ENCODE peak calls at places on chromosomes 1 and 21, in nine cellular contexts. V is left ventricle myocardium inferior, K is fibroblast of lung, B is body of pancreas, Z is GM23338, Q is HCT116, T is AG04450, U is BE2C, G is heart left ventricle. F is an unnamed sample.

GRCh38 chr1:170765712-170766330 is 101.9 kb downstream of the PRRX1 start:
- DNase-seq in V (no peak), K (peak), T (peak), Q (peak), U (no peak), Z (peak), B (no peak), G (no peak), F (no peak)

GRCh38 chr1:226281058-226281457 is 27.9 kb downstream of the LIN9 start:
- DNase-seq in Z (no peak), B (no peak), U (no peak), V (no peak), Q (no peak), T (no peak), G (no peak), K (no peak), F (no peak)

GRCh38 chr21:41160036-41160435 is 7.9 kb upstream of the BACE2 start:
- DNase-seq in B (no peak), Q (no peak), G (no peak), V (no peak), U (no peak), Z (no peak), T (no peak), K (no peak), F (no peak)

GRCh38 chr21:42160950-42161225 is 58.1 kb upstream of the ABCG1 start:
- DNase-seq in U (no peak), Z (no peak), K (no peak), Q (no peak), G (no peak), B (no peak), V (no peak), T (no peak), F (no peak)

GRCh38 chr1:88983791-88984552 is 8.5 kb downstream of the KYAT3 start:
- DNase-seq in K (peak), G (no peak), T (no peak), Z (peak), Q (peak), V (no peak), B (peak), U (no peak), F (no peak)

GRCh38 chr1:247407180-247407616 is 8.8 kb upstream of the NLRP3 start:
- DNase-seq in B (peak), V (peak), G (no peak), U (peak), K (no peak), Z (no peak), T (no peak), Q (no peak), F (no peak)

GRCh38 chr1:191343816-191344215 is 814.4 kb upstream of the RGS18 start:
- DNase-seq in Q (no peak), B (no peak), U (no peak), V (no peak), Z (no peak), G (no peak), K (peak), T (peak), F (peak)

GRCh38 chr21:23292292-23292691 is 2294.1 kb downstream of the NCAM2 start:
- DNase-seq in Z (no peak), B (no peak), G (no peak), T (no peak), Q (no peak), K (no peak), U (no peak), V (no peak), F (no peak)

GRCh38 chr1:39573736-39574624 is 2.6 kb downstream of the PABPC4 start:
- DNase-seq in Z (no peak), G (peak), B (no peak), Q (no peak), U (no peak), V (no peak), T (no peak), K (peak), F (no peak)

GRCh38 chr1:191582169-191582568 is 576.1 kb upstream of the RGS18 start:
- DNase-seq in G (no peak), K (no peak), Z (no peak), V (no peak), U (no peak), B (no peak), Q (no peak), T (no peak), F (no peak)

GRCh38 chr21:27739187-27739586 is 772.3 kb upstream of the ADAMTS5 start:
- DNase-seq in T (no peak), V (no peak), Q (no peak), B (no peak), Z (no peak), G (no peak), K (no peak), U (no peak), F (no peak)

GRCh38 chr1:184684285-184685077 is 70.2 kb downstream of the EDEM3 start:
- DNase-seq in Z (no peak), K (peak), B (no peak), V (peak), U (peak), Q (no peak), G (peak), T (no peak), F (no peak)

DNA sequence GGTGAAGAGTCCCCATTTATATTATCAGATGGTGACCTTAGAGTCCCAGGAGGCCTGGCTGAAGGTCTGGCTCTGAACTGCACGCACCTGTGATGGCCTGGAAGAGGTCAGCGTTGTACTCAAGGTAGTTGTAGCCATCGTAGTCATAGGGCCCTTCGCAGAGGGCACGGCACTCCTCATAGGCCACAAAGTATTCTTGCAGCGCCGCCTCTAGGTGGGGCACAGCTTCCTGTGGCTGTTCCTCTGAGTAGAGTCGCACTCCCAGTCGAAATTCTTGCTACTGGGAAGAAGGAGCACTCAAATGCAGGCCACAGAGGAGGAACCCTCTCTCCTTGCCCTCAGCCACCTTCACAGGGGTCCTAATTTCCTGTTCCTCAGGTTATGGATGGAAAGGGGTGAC is 7.7 kb downstream of the P3H1 start:
- DNase-seq in Z (peak), G (no peak), B (no peak), V (no peak), U (no peak), K (no peak), T (no peak), Q (no peak), F (no peak)
- TF ChIP-seq CTCF in Z (peak), G (no peak), B (no peak), V (no peak), U (no peak), K (no peak), T (no peak), Q (peak), F (no peak)

DNA sequence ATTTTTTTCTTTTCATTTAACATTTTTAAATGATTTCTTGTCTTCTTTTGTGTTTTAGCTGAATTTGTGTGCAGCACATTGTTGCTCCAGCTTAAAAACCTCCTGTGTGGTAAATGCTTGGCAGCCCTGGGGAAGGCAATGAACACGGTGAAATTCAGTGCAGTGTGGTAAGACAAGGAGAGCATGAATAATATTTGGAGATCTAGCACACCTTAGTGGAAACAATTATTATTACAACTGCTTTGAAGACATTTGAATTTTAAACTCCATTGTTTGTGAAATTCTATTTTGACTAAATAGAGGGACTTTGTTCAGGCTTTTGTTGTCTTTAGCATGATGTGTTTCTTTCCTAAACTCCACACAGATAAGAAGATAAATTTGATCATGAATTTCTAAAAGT is 242.6 kb upstream of the CXADR start:
- DNase-seq in T (peak), G (no peak), Z (peak), K (peak), B (peak), U (peak), V (peak), Q (no peak), F (peak)
- H3K4me3 ChIP-seq in T (no peak), G (no peak), Z (no peak), K (no peak), B (no peak), U (no peak), V (no peak), Q (no peak), F (no peak)

DNA sequence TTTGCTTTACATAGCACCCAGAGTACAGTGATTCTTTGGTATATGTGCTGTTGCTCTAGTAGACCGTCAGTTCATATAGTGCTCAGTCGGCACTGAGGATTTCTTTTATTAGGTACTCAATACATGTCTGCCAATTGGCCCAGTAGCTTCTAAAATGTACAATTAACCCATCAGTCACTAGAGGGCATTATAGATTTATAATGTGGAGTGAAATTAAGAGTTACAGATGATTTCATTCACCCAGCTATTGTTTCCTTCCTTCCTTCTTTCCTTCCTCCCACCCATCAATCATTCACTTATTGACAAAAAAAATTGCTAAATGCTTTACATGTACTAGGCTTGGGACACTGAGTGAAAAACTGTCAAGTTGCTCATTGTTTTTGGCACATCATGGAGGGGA is 263.6 kb upstream of the USP24 start:
- DNase-seq in V (no peak), B (no peak), T (no peak), U (no peak), K (peak), G (no peak), Z (peak), Q (peak), F (no peak)
- TF ChIP-seq CTCF in V (peak), B (no peak), T (peak), U (peak), K (no peak), G (peak), Z (peak), Q (peak), F (peak)

DNA sequence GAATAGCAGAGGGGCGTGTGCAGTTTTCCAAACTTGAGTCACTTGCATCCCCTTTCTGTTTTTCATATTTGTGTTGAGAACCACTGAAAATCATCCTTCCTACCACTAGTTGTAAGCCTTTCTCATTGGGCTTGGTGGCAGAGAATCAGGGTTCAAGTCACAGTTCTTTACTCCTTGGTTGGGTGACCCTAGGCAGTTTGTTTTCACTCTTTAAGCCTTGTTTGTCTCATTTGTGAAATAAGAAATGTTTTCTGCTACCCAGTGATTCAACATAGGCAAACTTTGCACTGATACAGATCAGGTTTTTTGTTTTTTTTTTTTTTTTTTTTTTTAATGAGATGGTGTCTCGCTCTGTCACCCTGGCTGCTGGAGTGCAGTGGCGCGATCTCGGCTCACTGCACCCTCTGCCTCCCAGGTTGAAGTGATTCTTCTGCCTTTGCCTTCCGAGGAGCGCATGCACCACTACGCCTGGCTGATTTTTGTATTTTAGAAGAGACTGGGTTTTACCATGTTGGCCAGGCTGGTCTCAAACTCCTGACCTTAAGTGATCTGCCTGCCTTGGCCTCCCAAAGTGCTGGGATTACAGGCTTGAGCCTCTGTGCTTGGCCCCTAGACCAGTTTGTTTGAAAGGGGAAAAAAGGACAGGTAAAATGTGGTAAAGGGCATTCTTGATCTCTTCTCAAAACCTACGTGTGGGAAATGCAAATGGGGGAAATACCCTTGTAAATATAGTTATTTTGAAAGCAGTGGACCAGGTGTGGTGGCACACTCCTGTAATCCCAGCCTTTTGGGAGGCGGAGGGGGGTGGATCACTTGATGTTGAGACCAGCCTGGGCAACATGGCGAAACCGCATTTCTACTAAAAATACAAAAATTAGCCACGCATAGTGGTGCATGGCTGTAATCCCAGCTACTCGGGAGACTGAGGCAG is 3.2 kb downstream of the CLIC4 start:
- DNase-seq in B (no peak), Q (no peak), V (no peak), U (no peak), G (no peak), T (no peak), K (no peak), Z (no peak), F (no peak)
- H3K4me3 ChIP-seq in B (no peak), Q (no peak), V (peak), U (no peak), G (peak), T (peak), K (peak), Z (peak), F (peak)

DNA sequence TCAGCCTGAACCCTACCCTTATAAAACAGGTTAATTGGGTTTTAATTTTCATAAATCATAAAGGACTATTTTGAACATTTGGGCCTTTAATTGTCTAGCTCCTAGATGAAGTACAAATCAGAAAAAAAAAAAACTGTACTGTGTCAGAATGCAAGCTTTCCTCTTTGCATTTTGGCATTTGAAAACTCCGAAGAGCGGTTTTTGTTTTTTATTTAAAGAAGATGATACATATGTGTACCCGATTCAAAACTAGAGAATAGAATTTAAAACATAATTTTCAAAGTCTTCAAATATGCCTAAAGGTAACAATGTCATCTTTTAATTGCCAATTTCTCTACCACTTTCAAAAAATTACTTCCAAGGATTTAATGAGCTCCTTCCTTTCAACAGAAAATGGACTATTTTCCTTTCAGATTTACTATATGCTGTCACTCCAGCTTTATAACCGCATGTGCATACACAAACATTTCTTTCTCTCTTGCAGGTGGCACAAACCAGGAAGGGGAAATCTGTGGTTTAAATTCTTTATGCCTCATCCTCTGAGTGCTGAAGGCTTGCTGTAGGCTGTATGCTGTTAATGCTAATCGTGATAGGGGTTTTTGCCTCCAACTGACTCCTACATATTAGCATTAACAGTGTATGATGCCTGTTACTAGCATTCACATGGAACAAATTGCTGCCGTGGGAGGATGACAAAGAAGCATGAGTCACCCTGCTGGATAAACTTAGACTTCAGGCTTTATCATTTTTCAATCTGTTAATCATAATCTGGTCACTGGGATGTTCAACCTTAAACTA is 33.7 kb downstream of the MRPL39 start:
- DNase-seq in T (peak), K (peak), Q (peak), V (no peak), G (no peak), B (no peak), U (peak), Z (no peak), F (peak)
- TF ChIP-seq CTCF in T (no peak), K (no peak), Q (no peak), V (no peak), G (no peak), B (no peak), U (no peak), Z (no peak), F (no peak)

GRCh38 chr1:156083800-156084790 is 1.8 kb upstream of the MEX3A start:
- DNase-seq in Q (no peak), T (no peak), V (no peak), K (no peak), G (no peak), U (no peak), Z (no peak), B (no peak), F (no peak)
- H3K4me3 ChIP-seq in Q (peak), T (peak), V (no peak), K (peak), G (peak), U (peak), Z (peak), B (no peak), F (no peak)

GRCh38 chr1:16072616-16073484 is 601 bp downstream of the FAM131C start:
- DNase-seq in T (no peak), B (no peak), K (no peak), G (no peak), Z (peak), U (peak), V (no peak), Q (no peak), F (no peak)
- TF ChIP-seq CTCF in T (peak), B (no peak), K (no peak), G (no peak), Z (peak), U (peak), V (no peak), Q (no peak), F (peak)

GRCh38 chr1:156589546-156589945 is 2.0 kb upstream of the NAXE start:
- DNase-seq in V (no peak), Q (no peak), B (no peak), T (no peak), Z (no peak), U (no peak), K (no peak), G (no peak), F (no peak)

GRCh38 chr1:156584813-156585212 is 5.3 kb downstream of the TTC24 start:
- DNase-seq in T (no peak), Q (no peak), K (no peak), B (no peak), G (no peak), U (peak), Z (peak), V (no peak), F (no peak)

GRCh38 chr1:156586323-156586722 is 5.3 kb upstream of the NAXE start:
- DNase-seq in K (no peak), G (no peak), T (no peak), B (no peak), Z (no peak), V (no peak), Q (no peak), U (no peak), F (no peak)

GRCh38 chr1:156583821-156584622 is 4.5 kb downstream of the TTC24 start:
- DNase-seq in B (peak), V (no peak), T (peak), G (peak), K (peak), Q (peak), U (peak), Z (peak), F (peak)

DNA sequence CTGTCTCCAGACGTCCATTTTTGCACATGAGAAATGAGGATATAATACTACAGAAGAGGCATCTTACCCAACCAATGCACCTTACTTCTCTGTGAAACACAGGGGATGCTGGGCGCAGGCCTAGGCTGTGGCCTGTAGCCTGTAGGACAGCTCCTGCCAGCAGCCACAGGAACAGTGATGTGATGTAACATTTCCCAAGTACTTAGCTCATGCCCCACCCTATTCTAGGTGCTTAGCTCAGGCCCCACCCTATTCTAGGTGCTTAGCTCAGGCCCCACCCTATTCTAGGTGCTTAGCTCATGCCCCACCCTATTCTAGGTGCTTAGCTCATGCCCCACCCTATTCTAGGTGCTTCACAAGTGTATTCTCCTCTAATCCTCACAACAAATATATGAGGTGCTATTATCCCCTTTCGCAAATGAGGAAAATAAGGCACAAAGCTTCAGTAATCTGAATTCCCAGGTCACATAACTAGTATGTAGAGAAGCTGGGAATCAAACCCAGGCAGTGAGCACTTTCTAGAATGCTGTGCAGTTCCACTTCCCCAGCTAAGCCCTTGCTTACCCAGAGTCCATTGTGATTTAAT is 4.6 kb upstream of the NAXE start:
- DNase-seq in T (no peak), U (no peak), V (no peak), Z (no peak), Q (no peak), K (no peak), B (no peak), G (no peak), F (no peak)
- H3K4me3 ChIP-seq in T (no peak), U (no peak), V (no peak), Z (no peak), Q (peak), K (no peak), B (no peak), G (no peak), F (no peak)